ENCODE peak calls at places on chromosomes 7 and 10, in six cellular contexts. H, Y, U, J, L and P are unnamed samples.

GRCh38 chr7:11726251-11727155 is 105.5 kb downstream of the THSD7A start:
- DNase-seq in L (no peak), U (no peak), J (no peak), Y (peak; percentile 49), H (no peak), P (peak; percentile 5)

GRCh38 chr7:123210986-123211385 is 11.2 kb upstream of the SLC13A1 start:
- DNase-seq in H (no peak), U (no peak), L (no peak), Y (no peak), J (no peak), P (no peak)

GRCh38 chr7:3218561-3219225 is 82.4 kb upstream of the SDK1 start:
- DNase-seq in U (no peak), L (no peak), Y (no peak), J (no peak), H (no peak), P (no peak)

GRCh38 chr7:1538544-1539345 is 8.2 kb downstream of the MAFK start:
- DNase-seq in J (no peak), L (no peak), H (no peak), U (no peak), Y (peak; percentile 10), P (no peak)

GRCh38 chr7:133258174-133258573 is 5.3 kb downstream of the EXOC4 start:
- DNase-seq in L (no peak), Y (no peak), H (no peak), U (no peak), J (no peak), P (no peak)

GRCh38 chr10:16520900-16521299 is 779 bp downstream of the C1QL3 start:
- DNase-seq in U (no peak), L (peak; percentile 32), J (no peak), H (no peak), Y (peak; percentile 51), P (peak; percentile 12)

GRCh38 chr10:126014309-126014708 is 117.9 kb downstream of the FANK1 start:
- DNase-seq in J (no peak), L (no peak), H (no peak), U (no peak), Y (no peak), P (no peak)

GRCh38 chr7:105689093-105689819 is 108.0 kb upstream of the EFCAB10 start:
- DNase-seq in H (no peak), U (no peak), Y (no peak), J (no peak), L (no peak), P (no peak)

GRCh38 chr7:141333459-141333858 is 217.8 kb upstream of the AGK start:
- DNase-seq in L (no peak), J (no peak), H (peak; percentile 22), U (no peak), Y (peak; percentile 29), P (no peak)

GRCh38 chr7:149799397-149800168 is 26.2 kb upstream of the ZNF467 start:
- DNase-seq in J (no peak), U (no peak), L (peak; percentile 56), Y (peak; percentile 53), H (no peak), P (no peak)

GRCh38 chr7:36639826-36640225 is 84.5 kb downstream of the AOAH start:
- DNase-seq in U (no peak), J (no peak), L (peak; percentile 26), H (no peak), Y (no peak), P (no peak)

GRCh38 chr7:1368682-1369571 is 90.3 kb downstream of the MICALL2 start:
- DNase-seq in U (peak; percentile 27), J (no peak), Y (peak; percentile 63), H (no peak), L (no peak), P (no peak)

GRCh38 chr7:47625861-47626444 is 44.0 kb upstream of the TNS3 start:
- DNase-seq in Y (no peak), L (no peak), U (no peak), J (no peak), H (no peak), P (no peak)

GRCh38 chr7:132970257-132970656 is 111.6 kb downstream of the CHCHD3 start:
- DNase-seq in U (no peak), L (no peak), H (no peak), Y (no peak), J (no peak), P (no peak)

GRCh38 chr10:101784558-101784957 is 1.3 kb upstream of the NPM3 start:
- DNase-seq in Y (no peak), H (no peak), L (no peak), J (no peak), U (no peak), P (no peak)

GRCh38 chr7:65307651-65308299 is 65.9 kb upstream of the ZNF92 start:
- DNase-seq in J (no peak), U (peak; percentile 34), H (no peak), Y (peak; percentile 78), L (no peak), P (peak; percentile 25)

GRCh38 chr10:120145107-120145506 is 252.6 kb downstream of the SEC23IP start:
- DNase-seq in J (no peak), Y (no peak), L (no peak), U (no peak), H (no peak), P (no peak)

DNA sequence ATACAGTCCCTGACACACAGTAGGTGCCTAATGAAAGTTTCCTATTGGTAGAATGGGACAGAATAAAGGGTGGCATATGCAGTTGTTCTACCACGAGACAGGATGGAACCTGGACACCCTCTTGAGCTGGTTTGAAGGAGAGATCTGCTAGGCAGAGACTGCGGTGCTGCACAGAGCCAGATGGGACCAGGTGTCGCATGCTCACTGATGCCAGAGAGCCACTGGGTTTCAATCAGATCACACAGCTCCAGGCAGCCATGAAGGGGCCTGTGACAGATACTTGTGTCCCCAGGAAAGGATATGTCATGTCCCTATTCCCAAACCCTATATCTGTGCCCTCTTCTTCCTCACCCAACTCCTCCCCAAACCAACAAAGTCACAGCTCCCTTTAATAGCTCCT is 235.7 kb downstream of the PRPF18 start:
- DNase-seq in H (no peak), Y (no peak), J (no peak), U (no peak), L (no peak), P (no peak)
- H3K4me3 ChIP-seq in H (no peak overlapping the region), Y (no peak overlapping the region), J (no peak overlapping the region), U (no peak overlapping the region), L (no peak overlapping the region), P (no peak overlapping the region)

DNA sequence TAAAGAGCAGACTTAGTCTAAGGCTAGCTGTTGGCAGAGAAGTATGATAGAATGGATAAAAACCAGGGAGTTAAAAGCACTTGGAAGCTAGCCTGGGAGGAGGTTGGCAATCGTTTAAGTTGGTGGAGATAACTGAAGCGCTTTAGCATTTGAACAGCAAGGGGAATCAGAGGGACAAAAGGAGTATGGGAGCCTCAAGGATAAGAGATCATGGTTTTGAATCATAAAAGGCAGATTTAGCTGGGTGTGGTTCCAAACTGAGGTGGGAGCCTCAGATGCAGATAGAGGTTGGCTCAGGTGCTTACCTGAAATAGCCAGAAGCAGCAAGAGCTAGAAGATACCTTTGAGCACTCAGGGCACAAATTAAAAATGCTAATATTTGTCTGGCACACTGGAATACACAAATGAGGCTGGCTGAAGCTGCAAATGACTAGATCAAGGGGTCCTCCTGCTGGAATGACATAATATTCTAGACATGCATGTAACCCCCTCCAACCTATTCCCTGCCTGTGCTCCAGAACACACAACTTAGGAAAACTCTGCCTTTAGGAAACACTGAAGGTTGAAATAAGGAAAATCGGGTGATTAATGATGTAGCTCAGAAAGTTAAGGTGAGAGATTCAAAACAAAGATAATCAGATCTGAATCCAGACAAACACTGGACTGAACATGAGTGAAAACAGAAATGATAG is 372.3 kb upstream of the LRRN3 start:
- DNase-seq in H (no peak), L (no peak), J (no peak), Y (no peak), U (no peak), P (no peak)
- H3K27ac ChIP-seq in H (no peak overlapping the region), L (no peak overlapping the region), J (no peak overlapping the region), Y (no peak overlapping the region), U (no peak overlapping the region), P (no peak overlapping the region)

DNA sequence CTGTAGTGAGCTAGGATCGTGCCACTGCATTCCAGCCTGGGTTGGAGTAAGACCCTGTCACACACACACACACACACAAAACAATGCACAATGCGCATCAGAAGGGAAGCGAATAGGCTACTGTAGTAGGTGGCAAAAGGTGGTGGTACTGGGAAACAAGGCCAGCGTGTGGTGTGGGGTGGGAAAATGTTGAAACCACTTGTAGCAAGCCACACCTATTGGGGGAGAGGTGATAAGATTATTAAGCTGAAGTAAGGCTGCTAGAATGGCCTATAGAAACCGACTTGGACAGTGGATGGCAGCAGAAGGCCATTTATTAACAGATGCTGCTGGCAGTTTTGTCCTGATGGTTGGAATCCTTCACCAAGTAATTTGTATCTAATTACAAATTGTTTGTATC is 7.2 kb upstream of the CHCHD1 start:
- DNase-seq in U (no peak), Y (peak; percentile 20), H (no peak), J (no peak), L (no peak), P (no peak)
- TF ChIP-seq CTCF in U (no peak), Y (peak; percentile 19), H (no peak), J (no peak), L (no peak), P (no peak)

GRCh38 chr7:37920305-37920618 is 178 bp upstream of the EPDR1 start:
- DNase-seq in U (no peak), J (no peak), Y (no peak), L (no peak), H (no peak), P (no peak)

GRCh38 chr7:37920619-37921339 is at the start of gene EPDR1:
- DNase-seq in J (no peak), U (peak; percentile 37), L (no peak), H (no peak), Y (peak; percentile 63), P (peak; percentile 54)

GRCh38 chr7:37923996-37924395 is 3.6 kb downstream of the EPDR1 start:
- DNase-seq in L (no peak), H (no peak), Y (no peak), U (no peak), J (no peak), P (no peak)

GRCh38 chr7:37921340-37921805 is 933 bp downstream of the EPDR1 start:
- DNase-seq in U (no peak), J (no peak), L (no peak), H (no peak), Y (peak; percentile 50), P (no peak)

DNA sequence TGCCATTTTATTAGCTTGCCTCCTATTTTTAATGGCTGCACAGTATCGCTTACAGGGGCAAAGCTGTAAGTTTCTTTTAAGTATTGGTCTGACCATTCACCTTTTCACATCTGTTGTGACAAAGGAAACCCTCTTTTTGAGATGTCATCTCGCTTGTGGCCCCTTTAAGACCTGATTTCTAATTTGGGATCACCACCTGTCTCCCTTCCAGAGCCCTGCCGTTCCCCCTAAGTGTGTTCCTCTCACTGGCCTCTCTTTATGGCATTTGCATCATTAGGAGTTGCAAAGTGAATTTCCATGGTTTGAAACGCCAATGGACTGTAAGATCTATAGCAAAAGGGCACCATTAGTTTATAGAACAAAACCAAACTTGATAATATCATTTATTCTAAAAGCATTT is 1.4 kb downstream of the EPDR1 start:
- DNase-seq in L (no peak), J (no peak), H (no peak), U (no peak), Y (no peak), P (no peak)
- H3K4me3 ChIP-seq in L (peak overlapping the region; percentile 76), J (no peak overlapping the region), H (peak overlapping the region; percentile 73), U (peak overlapping the region; percentile 48), Y (no peak overlapping the region), P (peak overlapping the region; percentile 64)